ENCODE peak calls at places on chromosomes 6 and 20, in seven cellular contexts. One of them, this sample, is unnamed.

GRCh38 chr6:43926644-43927524 is 156.9 kb downstream of the VEGFA start:
- DNase-seq in activated CD4-positive, CD25-positive, alpha-beta regulatory T cell: no peak
- DNase-seq in mesenchymal stem cell: peak; percentile 94
- DNase-seq in progenitor cell of endocrine pancreas: peak; percentile 55
- DNase-seq in CD8-positive, alpha-beta T cell: no peak
- DNase-seq in stimulated activated CD4-positive, alpha-beta T cell treated with anti-CD3 and anti-CD28 coated beads, Interleukin-2, amount 100 ng/mL, for 4 hours: no peak
- DNase-seq in activated T-helper 1 cell treated with anti-CD3 and anti-CD28 coated beads, Interleukin-12 subunit alpha, Interleukin-12 subunit beta, Interleukin-2, Interleukin-4 antibody, amounts not matched to agents 30 ng/mL and 10 ng/mL and 1 ng/mL, durations not matched to agents 14 hours and 24 hours and 36 hours: no peak
- DNase-seq in this sample: peak; percentile 84

GRCh38 chr6:128438311-128438916 is 82.0 kb downstream of the PTPRK start:
- DNase-seq in activated T-helper 1 cell treated with anti-CD3 and anti-CD28 coated beads, Interleukin-12 subunit alpha, Interleukin-12 subunit beta, Interleukin-2, Interleukin-4 antibody, amounts not matched to agents 30 ng/mL and 10 ng/mL and 1 ng/mL, durations not matched to agents 14 hours and 24 hours and 36 hours: no peak
- DNase-seq in stimulated activated CD4-positive, alpha-beta T cell treated with anti-CD3 and anti-CD28 coated beads, Interleukin-2, amount 100 ng/mL, for 4 hours: no peak
- DNase-seq in progenitor cell of endocrine pancreas: no peak
- DNase-seq in mesenchymal stem cell: no peak
- DNase-seq in activated CD4-positive, CD25-positive, alpha-beta regulatory T cell: no peak
- DNase-seq in CD8-positive, alpha-beta T cell: no peak
- DNase-seq in this sample: peak; percentile 26

GRCh38 chr20:17910828-17911294 is 57.7 kb downstream of the SNX5 start:
- DNase-seq in activated CD4-positive, CD25-positive, alpha-beta regulatory T cell: no peak
- DNase-seq in stimulated activated CD4-positive, alpha-beta T cell treated with anti-CD3 and anti-CD28 coated beads, Interleukin-2, amount 100 ng/mL, for 4 hours: no peak
- DNase-seq in progenitor cell of endocrine pancreas: no peak
- DNase-seq in activated T-helper 1 cell treated with anti-CD3 and anti-CD28 coated beads, Interleukin-12 subunit alpha, Interleukin-12 subunit beta, Interleukin-2, Interleukin-4 antibody, amounts not matched to agents 30 ng/mL and 10 ng/mL and 1 ng/mL, durations not matched to agents 14 hours and 24 hours and 36 hours: no peak
- DNase-seq in mesenchymal stem cell: peak; percentile 92
- DNase-seq in CD8-positive, alpha-beta T cell: no peak
- DNase-seq in this sample: peak; percentile 69

GRCh38 chr20:34337544-34337943 is 25.5 kb upstream of the ITCH start:
- DNase-seq in stimulated activated CD4-positive, alpha-beta T cell treated with anti-CD3 and anti-CD28 coated beads, Interleukin-2, amount 100 ng/mL, for 4 hours: no peak
- DNase-seq in activated T-helper 1 cell treated with anti-CD3 and anti-CD28 coated beads, Interleukin-12 subunit alpha, Interleukin-12 subunit beta, Interleukin-2, Interleukin-4 antibody, amounts not matched to agents 30 ng/mL and 10 ng/mL and 1 ng/mL, durations not matched to agents 14 hours and 24 hours and 36 hours: no peak
- DNase-seq in activated CD4-positive, CD25-positive, alpha-beta regulatory T cell: no peak
- DNase-seq in CD8-positive, alpha-beta T cell: no peak
- DNase-seq in mesenchymal stem cell: no peak
- DNase-seq in progenitor cell of endocrine pancreas: no peak
- DNase-seq in this sample: no peak

GRCh38 chr6:131555992-131556391 is 17.0 kb upstream of the ARG1 start:
- DNase-seq in mesenchymal stem cell: no peak
- DNase-seq in activated CD4-positive, CD25-positive, alpha-beta regulatory T cell: no peak
- DNase-seq in progenitor cell of endocrine pancreas: no peak
- DNase-seq in CD8-positive, alpha-beta T cell: no peak
- DNase-seq in activated T-helper 1 cell treated with anti-CD3 and anti-CD28 coated beads, Interleukin-12 subunit alpha, Interleukin-12 subunit beta, Interleukin-2, Interleukin-4 antibody, amounts not matched to agents 30 ng/mL and 10 ng/mL and 1 ng/mL, durations not matched to agents 14 hours and 24 hours and 36 hours: no peak
- DNase-seq in stimulated activated CD4-positive, alpha-beta T cell treated with anti-CD3 and anti-CD28 coated beads, Interleukin-2, amount 100 ng/mL, for 4 hours: no peak
- DNase-seq in this sample: no peak

GRCh38 chr20:21048841-21049273 is 57.3 kb downstream of the LINC00237 start:
- DNase-seq in stimulated activated CD4-positive, alpha-beta T cell treated with anti-CD3 and anti-CD28 coated beads, Interleukin-2, amount 100 ng/mL, for 4 hours: peak; percentile 17
- DNase-seq in progenitor cell of endocrine pancreas: no peak
- DNase-seq in activated CD4-positive, CD25-positive, alpha-beta regulatory T cell: no peak
- DNase-seq in activated T-helper 1 cell treated with anti-CD3 and anti-CD28 coated beads, Interleukin-12 subunit alpha, Interleukin-12 subunit beta, Interleukin-2, Interleukin-4 antibody, amounts not matched to agents 30 ng/mL and 10 ng/mL and 1 ng/mL, durations not matched to agents 14 hours and 24 hours and 36 hours: peak; percentile 4
- DNase-seq in CD8-positive, alpha-beta T cell: peak; percentile 52
- DNase-seq in mesenchymal stem cell: no peak
- DNase-seq in this sample: peak; percentile 57

GRCh38 chr6:155495011-155495768 is 39.6 kb upstream of the NOX3 start:
- DNase-seq in mesenchymal stem cell: peak; percentile 94
- DNase-seq in stimulated activated CD4-positive, alpha-beta T cell treated with anti-CD3 and anti-CD28 coated beads, Interleukin-2, amount 100 ng/mL, for 4 hours: no peak
- DNase-seq in activated T-helper 1 cell treated with anti-CD3 and anti-CD28 coated beads, Interleukin-12 subunit alpha, Interleukin-12 subunit beta, Interleukin-2, Interleukin-4 antibody, amounts not matched to agents 30 ng/mL and 10 ng/mL and 1 ng/mL, durations not matched to agents 14 hours and 24 hours and 36 hours: no peak
- DNase-seq in CD8-positive, alpha-beta T cell: no peak
- DNase-seq in progenitor cell of endocrine pancreas: no peak
- DNase-seq in activated CD4-positive, CD25-positive, alpha-beta regulatory T cell: no peak
- DNase-seq in this sample: peak; percentile 8

GRCh38 chr20:7161690-7162089 is 394.2 kb downstream of the BMP2 start:
- DNase-seq in mesenchymal stem cell: peak; percentile 6
- DNase-seq in stimulated activated CD4-positive, alpha-beta T cell treated with anti-CD3 and anti-CD28 coated beads, Interleukin-2, amount 100 ng/mL, for 4 hours: no peak
- DNase-seq in progenitor cell of endocrine pancreas: no peak
- DNase-seq in activated CD4-positive, CD25-positive, alpha-beta regulatory T cell: no peak
- DNase-seq in CD8-positive, alpha-beta T cell: no peak
- DNase-seq in activated T-helper 1 cell treated with anti-CD3 and anti-CD28 coated beads, Interleukin-12 subunit alpha, Interleukin-12 subunit beta, Interleukin-2, Interleukin-4 antibody, amounts not matched to agents 30 ng/mL and 10 ng/mL and 1 ng/mL, durations not matched to agents 14 hours and 24 hours and 36 hours: no peak
- DNase-seq in this sample: peak; percentile 16

GRCh38 chr6:75422024-75422639 is 71.5 kb downstream of the FILIP1 start:
- DNase-seq in activated T-helper 1 cell treated with anti-CD3 and anti-CD28 coated beads, Interleukin-12 subunit alpha, Interleukin-12 subunit beta, Interleukin-2, Interleukin-4 antibody, amounts not matched to agents 30 ng/mL and 10 ng/mL and 1 ng/mL, durations not matched to agents 14 hours and 24 hours and 36 hours: no peak
- DNase-seq in stimulated activated CD4-positive, alpha-beta T cell treated with anti-CD3 and anti-CD28 coated beads, Interleukin-2, amount 100 ng/mL, for 4 hours: no peak
- DNase-seq in mesenchymal stem cell: no peak
- DNase-seq in progenitor cell of endocrine pancreas: no peak
- DNase-seq in CD8-positive, alpha-beta T cell: no peak
- DNase-seq in activated CD4-positive, CD25-positive, alpha-beta regulatory T cell: no peak
- DNase-seq in this sample: no peak

GRCh38 chr6:118889163-118889562 is 4.8 kb upstream of the ASF1A start:
- DNase-seq in activated CD4-positive, CD25-positive, alpha-beta regulatory T cell: no peak
- DNase-seq in activated T-helper 1 cell treated with anti-CD3 and anti-CD28 coated beads, Interleukin-12 subunit alpha, Interleukin-12 subunit beta, Interleukin-2, Interleukin-4 antibody, amounts not matched to agents 30 ng/mL and 10 ng/mL and 1 ng/mL, durations not matched to agents 14 hours and 24 hours and 36 hours: no peak
- DNase-seq in progenitor cell of endocrine pancreas: no peak
- DNase-seq in mesenchymal stem cell: no peak
- DNase-seq in CD8-positive, alpha-beta T cell: no peak
- DNase-seq in stimulated activated CD4-positive, alpha-beta T cell treated with anti-CD3 and anti-CD28 coated beads, Interleukin-2, amount 100 ng/mL, for 4 hours: no peak
- DNase-seq in this sample: no peak

GRCh38 chr6:87066449-87067288 is 28.2 kb downstream of the CGA start:
- DNase-seq in progenitor cell of endocrine pancreas: no peak
- DNase-seq in stimulated activated CD4-positive, alpha-beta T cell treated with anti-CD3 and anti-CD28 coated beads, Interleukin-2, amount 100 ng/mL, for 4 hours: peak; percentile 13
- DNase-seq in mesenchymal stem cell: peak; percentile 61
- DNase-seq in CD8-positive, alpha-beta T cell: no peak
- DNase-seq in activated T-helper 1 cell treated with anti-CD3 and anti-CD28 coated beads, Interleukin-12 subunit alpha, Interleukin-12 subunit beta, Interleukin-2, Interleukin-4 antibody, amounts not matched to agents 30 ng/mL and 10 ng/mL and 1 ng/mL, durations not matched to agents 14 hours and 24 hours and 36 hours: no peak
- DNase-seq in activated CD4-positive, CD25-positive, alpha-beta regulatory T cell: no peak
- DNase-seq in this sample: peak; percentile 84

GRCh38 chr20:49890651-49891361 is 24.5 kb downstream of the SPATA2 start:
- DNase-seq in stimulated activated CD4-positive, alpha-beta T cell treated with anti-CD3 and anti-CD28 coated beads, Interleukin-2, amount 100 ng/mL, for 4 hours: no peak
- DNase-seq in mesenchymal stem cell: no peak
- DNase-seq in progenitor cell of endocrine pancreas: no peak
- DNase-seq in activated CD4-positive, CD25-positive, alpha-beta regulatory T cell: no peak
- DNase-seq in CD8-positive, alpha-beta T cell: no peak
- DNase-seq in activated T-helper 1 cell treated with anti-CD3 and anti-CD28 coated beads, Interleukin-12 subunit alpha, Interleukin-12 subunit beta, Interleukin-2, Interleukin-4 antibody, amounts not matched to agents 30 ng/mL and 10 ng/mL and 1 ng/mL, durations not matched to agents 14 hours and 24 hours and 36 hours: no peak
- DNase-seq in this sample: no peak

GRCh38 chr6:156775717-156776116 is 1.5 kb upstream of the ARID1B start:
- DNase-seq in activated T-helper 1 cell treated with anti-CD3 and anti-CD28 coated beads, Interleukin-12 subunit alpha, Interleukin-12 subunit beta, Interleukin-2, Interleukin-4 antibody, amounts not matched to agents 30 ng/mL and 10 ng/mL and 1 ng/mL, durations not matched to agents 14 hours and 24 hours and 36 hours: no peak
- DNase-seq in stimulated activated CD4-positive, alpha-beta T cell treated with anti-CD3 and anti-CD28 coated beads, Interleukin-2, amount 100 ng/mL, for 4 hours: no peak
- DNase-seq in mesenchymal stem cell: no peak
- DNase-seq in progenitor cell of endocrine pancreas: no peak
- DNase-seq in CD8-positive, alpha-beta T cell: no peak
- DNase-seq in activated CD4-positive, CD25-positive, alpha-beta regulatory T cell: no peak
- DNase-seq in this sample: no peak

GRCh38 chr6:11349880-11350279 is 117.4 kb upstream of the NEDD9 start:
- DNase-seq in progenitor cell of endocrine pancreas: no peak
- DNase-seq in activated T-helper 1 cell treated with anti-CD3 and anti-CD28 coated beads, Interleukin-12 subunit alpha, Interleukin-12 subunit beta, Interleukin-2, Interleukin-4 antibody, amounts not matched to agents 30 ng/mL and 10 ng/mL and 1 ng/mL, durations not matched to agents 14 hours and 24 hours and 36 hours: no peak
- DNase-seq in activated CD4-positive, CD25-positive, alpha-beta regulatory T cell: no peak
- DNase-seq in CD8-positive, alpha-beta T cell: no peak
- DNase-seq in stimulated activated CD4-positive, alpha-beta T cell treated with anti-CD3 and anti-CD28 coated beads, Interleukin-2, amount 100 ng/mL, for 4 hours: no peak
- DNase-seq in mesenchymal stem cell: no peak
- DNase-seq in this sample: no peak

GRCh38 chr6:74356385-74356784 is 660.4 kb downstream of the CD109 start:
- DNase-seq in mesenchymal stem cell: peak; percentile 32
- DNase-seq in CD8-positive, alpha-beta T cell: no peak
- DNase-seq in progenitor cell of endocrine pancreas: no peak
- DNase-seq in activated CD4-positive, CD25-positive, alpha-beta regulatory T cell: no peak
- DNase-seq in activated T-helper 1 cell treated with anti-CD3 and anti-CD28 coated beads, Interleukin-12 subunit alpha, Interleukin-12 subunit beta, Interleukin-2, Interleukin-4 antibody, amounts not matched to agents 30 ng/mL and 10 ng/mL and 1 ng/mL, durations not matched to agents 14 hours and 24 hours and 36 hours: no peak
- DNase-seq in stimulated activated CD4-positive, alpha-beta T cell treated with anti-CD3 and anti-CD28 coated beads, Interleukin-2, amount 100 ng/mL, for 4 hours: no peak
- DNase-seq in this sample: no peak

GRCh38 chr6:106766201-106766600 is 136.8 kb downstream of the QRSL1 start:
- DNase-seq in CD8-positive, alpha-beta T cell: no peak
- DNase-seq in mesenchymal stem cell: no peak
- DNase-seq in activated CD4-positive, CD25-positive, alpha-beta regulatory T cell: no peak
- DNase-seq in progenitor cell of endocrine pancreas: no peak
- DNase-seq in stimulated activated CD4-positive, alpha-beta T cell treated with anti-CD3 and anti-CD28 coated beads, Interleukin-2, amount 100 ng/mL, for 4 hours: no peak
- DNase-seq in activated T-helper 1 cell treated with anti-CD3 and anti-CD28 coated beads, Interleukin-12 subunit alpha, Interleukin-12 subunit beta, Interleukin-2, Interleukin-4 antibody, amounts not matched to agents 30 ng/mL and 10 ng/mL and 1 ng/mL, durations not matched to agents 14 hours and 24 hours and 36 hours: no peak
- DNase-seq in this sample: no peak

GRCh38 chr6:43768983-43769525 is 957 bp upstream of the VEGFA start:
- DNase-seq in progenitor cell of endocrine pancreas: no peak
- DNase-seq in CD8-positive, alpha-beta T cell: no peak
- DNase-seq in activated T-helper 1 cell treated with anti-CD3 and anti-CD28 coated beads, Interleukin-12 subunit alpha, Interleukin-12 subunit beta, Interleukin-2, Interleukin-4 antibody, amounts not matched to agents 30 ng/mL and 10 ng/mL and 1 ng/mL, durations not matched to agents 14 hours and 24 hours and 36 hours: no peak
- DNase-seq in activated CD4-positive, CD25-positive, alpha-beta regulatory T cell: no peak
- DNase-seq in mesenchymal stem cell: no peak
- DNase-seq in stimulated activated CD4-positive, alpha-beta T cell treated with anti-CD3 and anti-CD28 coated beads, Interleukin-2, amount 100 ng/mL, for 4 hours: no peak
- DNase-seq in this sample: no peak

GRCh38 chr6:80210618-80211017 is 104.1 kb downstream of the BCKDHB start:
- DNase-seq in mesenchymal stem cell: peak; percentile 86
- DNase-seq in activated CD4-positive, CD25-positive, alpha-beta regulatory T cell: no peak
- DNase-seq in stimulated activated CD4-positive, alpha-beta T cell treated with anti-CD3 and anti-CD28 coated beads, Interleukin-2, amount 100 ng/mL, for 4 hours: no peak
- DNase-seq in progenitor cell of endocrine pancreas: no peak
- DNase-seq in CD8-positive, alpha-beta T cell: no peak
- DNase-seq in activated T-helper 1 cell treated with anti-CD3 and anti-CD28 coated beads, Interleukin-12 subunit alpha, Interleukin-12 subunit beta, Interleukin-2, Interleukin-4 antibody, amounts not matched to agents 30 ng/mL and 10 ng/mL and 1 ng/mL, durations not matched to agents 14 hours and 24 hours and 36 hours: no peak
- DNase-seq in this sample: no peak

GRCh38 chr20:29497261-29497671 is 1760.2 kb upstream of the DEFB115 start:
- DNase-seq in mesenchymal stem cell: no peak
- DNase-seq in progenitor cell of endocrine pancreas: no peak
- DNase-seq in stimulated activated CD4-positive, alpha-beta T cell treated with anti-CD3 and anti-CD28 coated beads, Interleukin-2, amount 100 ng/mL, for 4 hours: no peak
- DNase-seq in CD8-positive, alpha-beta T cell: peak; percentile 36
- DNase-seq in activated CD4-positive, CD25-positive, alpha-beta regulatory T cell: no peak
- DNase-seq in activated T-helper 1 cell treated with anti-CD3 and anti-CD28 coated beads, Interleukin-12 subunit alpha, Interleukin-12 subunit beta, Interleukin-2, Interleukin-4 antibody, amounts not matched to agents 30 ng/mL and 10 ng/mL and 1 ng/mL, durations not matched to agents 14 hours and 24 hours and 36 hours: no peak
- DNase-seq in this sample: no peak

GRCh38 chr20:17758010-17758409 is 58.2 kb downstream of the BANF2 start:
- DNase-seq in progenitor cell of endocrine pancreas: no peak
- DNase-seq in activated T-helper 1 cell treated with anti-CD3 and anti-CD28 coated beads, Interleukin-12 subunit alpha, Interleukin-12 subunit beta, Interleukin-2, Interleukin-4 antibody, amounts not matched to agents 30 ng/mL and 10 ng/mL and 1 ng/mL, durations not matched to agents 14 hours and 24 hours and 36 hours: no peak
- DNase-seq in stimulated activated CD4-positive, alpha-beta T cell treated with anti-CD3 and anti-CD28 coated beads, Interleukin-2, amount 100 ng/mL, for 4 hours: no peak
- DNase-seq in mesenchymal stem cell: no peak
- DNase-seq in activated CD4-positive, CD25-positive, alpha-beta regulatory T cell: no peak
- DNase-seq in CD8-positive, alpha-beta T cell: no peak
- DNase-seq in this sample: no peak

GRCh38 chr20:17969884-17970409 is 1.1 kb downstream of the MGME1 start:
- DNase-seq in CD8-positive, alpha-beta T cell: peak; percentile 33
- DNase-seq in mesenchymal stem cell: no peak
- DNase-seq in progenitor cell of endocrine pancreas: no peak
- DNase-seq in activated T-helper 1 cell treated with anti-CD3 and anti-CD28 coated beads, Interleukin-12 subunit alpha, Interleukin-12 subunit beta, Interleukin-2, Interleukin-4 antibody, amounts not matched to agents 30 ng/mL and 10 ng/mL and 1 ng/mL, durations not matched to agents 14 hours and 24 hours and 36 hours: peak; percentile 34
- DNase-seq in activated CD4-positive, CD25-positive, alpha-beta regulatory T cell: no peak
- DNase-seq in stimulated activated CD4-positive, alpha-beta T cell treated with anti-CD3 and anti-CD28 coated beads, Interleukin-2, amount 100 ng/mL, for 4 hours: no peak
- DNase-seq in this sample: peak; percentile 93

GRCh38 chr20:7199867-7200266 is 432.4 kb downstream of the BMP2 start:
- DNase-seq in mesenchymal stem cell: no peak
- DNase-seq in progenitor cell of endocrine pancreas: no peak
- DNase-seq in CD8-positive, alpha-beta T cell: no peak
- DNase-seq in stimulated activated CD4-positive, alpha-beta T cell treated with anti-CD3 and anti-CD28 coated beads, Interleukin-2, amount 100 ng/mL, for 4 hours: no peak
- DNase-seq in activated CD4-positive, CD25-positive, alpha-beta regulatory T cell: no peak
- DNase-seq in activated T-helper 1 cell treated with anti-CD3 and anti-CD28 coated beads, Interleukin-12 subunit alpha, Interleukin-12 subunit beta, Interleukin-2, Interleukin-4 antibody, amounts not matched to agents 30 ng/mL and 10 ng/mL and 1 ng/mL, durations not matched to agents 14 hours and 24 hours and 36 hours: no peak
- DNase-seq in this sample: no peak

GRCh38 chr20:829531-829930 is 4.0 kb upstream of the FAM110A start:
- DNase-seq in activated CD4-positive, CD25-positive, alpha-beta regulatory T cell: no peak
- DNase-seq in stimulated activated CD4-positive, alpha-beta T cell treated with anti-CD3 and anti-CD28 coated beads, Interleukin-2, amount 100 ng/mL, for 4 hours: no peak
- DNase-seq in activated T-helper 1 cell treated with anti-CD3 and anti-CD28 coated beads, Interleukin-12 subunit alpha, Interleukin-12 subunit beta, Interleukin-2, Interleukin-4 antibody, amounts not matched to agents 30 ng/mL and 10 ng/mL and 1 ng/mL, durations not matched to agents 14 hours and 24 hours and 36 hours: no peak
- DNase-seq in mesenchymal stem cell: no peak
- DNase-seq in CD8-positive, alpha-beta T cell: no peak
- DNase-seq in progenitor cell of endocrine pancreas: no peak
- DNase-seq in this sample: no peak